ENCODE peak calls at places on chromosomes 12 and 14, in seven cellular contexts. V, U, O, K, J, L and N are unnamed samples. For H3K27me3, the result is how much of the 10 kb centered on the place peaks cover.

GRCh38 chr12:120350576-120351350 is 18.2 kb downstream of the MSI1 start:
- DNase-seq in L (no peak), J (no peak), U (peak), O (no peak), V (no peak), K (no peak), N (peak)

GRCh38 chr14:91946313-91947195 is 940 bp downstream of the FBLN5 start:
- DNase-seq in K (no peak), U (no peak), J (peak), V (no peak), L (no peak), O (no peak), N (no peak)

GRCh38 chr12:42332301-42332894 is 6.4 kb downstream of the PPHLN1 start:
- DNase-seq in J (peak), L (peak), K (no peak), O (peak), V (no peak), U (no peak), N (peak)

GRCh38 chr14:31336646-31337045 is 83.7 kb downstream of the HEATR5A start:
- DNase-seq in K (no peak), L (no peak), V (peak), O (no peak), U (no peak), J (peak), N (no peak)

GRCh38 chr12:58395056-58395455 is 453.7 kb downstream of the ATP23 start:
- DNase-seq in L (no peak), U (no peak), V (no peak), K (no peak), O (no peak), J (no peak), N (no peak)

GRCh38 chr12:13376627-13377373 is 180.3 kb downstream of the EMP1 start:
- DNase-seq in J (no peak), L (no peak), K (no peak), O (no peak), U (no peak), V (no peak), N (no peak)

GRCh38 chr14:22218729-22219128 is 370.3 kb downstream of the DAD1 start:
- DNase-seq in J (no peak), V (no peak), K (no peak), L (no peak), O (no peak), U (no peak), N (no peak)

GRCh38 chr12:113220593-113221180 is 577 bp upstream of the TPCN1 start:
- DNase-seq in L (no peak), O (no peak), K (no peak), V (no peak), J (peak), U (peak), N (no peak)

GRCh38 chr12:47207829-47208248 is 128.1 kb upstream of the AMIGO2 start:
- DNase-seq in L (no peak), K (no peak), O (no peak), U (no peak), V (no peak), J (no peak), N (no peak)

GRCh38 chr14:33646692-33647260 is 304.1 kb downstream of the EGLN3 start:
- DNase-seq in V (peak), O (no peak), U (no peak), L (no peak), J (peak), K (no peak), N (no peak)

GRCh38 chr14:89310211-89310610 is 106.8 kb downstream of the FOXN3 start:
- DNase-seq in O (no peak), K (no peak), V (no peak), J (no peak), L (no peak), U (no peak), N (no peak)

GRCh38 chr12:114898159-114898558 is 214.2 kb upstream of the TBX3 start:
- DNase-seq in O (no peak), L (no peak), U (no peak), V (no peak), J (no peak), K (no peak), N (no peak)

GRCh38 chr14:70239802-70240201 is 51.1 kb upstream of the SLC8A3 start:
- DNase-seq in K (no peak), L (no peak), V (no peak), U (no peak), J (no peak), O (no peak), N (no peak)

GRCh38 chr14:100262545-100262944 is 23.6 kb downstream of the YY1 start:
- DNase-seq in K (no peak), L (no peak), J (no peak), V (no peak), O (no peak), U (no peak), N (no peak)

GRCh38 chr12:12563529-12563928 is 866 bp upstream of the DUSP16 start:
- DNase-seq in J (peak), L (no peak), O (no peak), V (no peak), U (no peak), K (no peak), N (no peak)

GRCh38 chr12:26056335-26056734 is 68.5 kb downstream of the BHLHE41 start:
- DNase-seq in K (no peak), U (no peak), V (no peak), O (peak), L (no peak), J (peak), N (peak)

GRCh38 chr14:89428163-89428523 is 11.1 kb upstream of the FOXN3 start:
- DNase-seq in K (no peak), V (no peak), U (no peak), L (no peak), O (no peak), J (peak), N (no peak)

GRCh38 chr14:92922883-92923743 is at the start of gene CHGA:
- DNase-seq in V (no peak), O (no peak), U (peak), L (peak), K (peak), J (peak), N (no peak)

GRCh38 chr14:59422069-59422881 is 42.9 kb downstream of the GPR135 start:
- DNase-seq in U (no peak), L (no peak), O (no peak), J (no peak), K (no peak), V (no peak), N (no peak)

GRCh38 chr12:53431187-53431586 is 7.5 kb downstream of the AMHR2 start:
- DNase-seq in U (peak), J (no peak), O (no peak), K (no peak), L (no peak), V (no peak), N (no peak)

GRCh38 chr14:33039321-33039720 is 100.6 kb downstream of the NPAS3 start:
- DNase-seq in V (no peak), K (no peak), J (no peak), L (no peak), U (no peak), O (no peak), N (no peak)

GRCh38 chr12:44885902-44886301 is 9.8 kb upstream of the NELL2 start:
- DNase-seq in O (no peak), U (no peak), L (no peak), K (no peak), J (no peak), V (no peak), N (no peak)

GRCh38 chr14:94638961-94639817 is 27.0 kb downstream of the SERPINA3 start:
- DNase-seq in K (no peak), U (peak), L (no peak), O (no peak), J (no peak), V (no peak), N (no peak)

GRCh38 chr14:81129242-81129641 is 91.5 kb downstream of the GTF2A1 start:
- DNase-seq in U (no peak), V (no peak), K (no peak), L (no peak), J (no peak), O (no peak), N (no peak)

GRCh38 chr12:116199160-116199559 is 78.3 kb downstream of the MED13L start:
- DNase-seq in K (no peak), J (peak), L (no peak), V (no peak), O (no peak), U (no peak), N (no peak)

GRCh38 chr12:92145731-92146496 is at the start of gene BTG1:
- DNase-seq in V (peak), O (peak), J (peak), K (peak), L (peak), U (peak), N (peak)

GRCh38 chr14:89625988-89626806 is 209.2 kb upstream of the FOXN3 start:
- DNase-seq in K (no peak), O (no peak), L (no peak), V (no peak), J (no peak), U (no peak), N (no peak)

GRCh38 chr12:31004666-31005065 is 69.0 kb upstream of the DDX11 start:
- DNase-seq in U (peak), V (no peak), K (no peak), L (no peak), O (no peak), J (no peak), N (no peak)

GRCh38 chr14:33899723-33900341 is 51.0 kb downstream of the EGLN3 start:
- DNase-seq in L (no peak), O (no peak), U (no peak), V (no peak), K (no peak), J (no peak), N (no peak)

GRCh38 chr14:49497725-49498348 is 88.3 kb downstream of the RPS29 start:
- DNase-seq in U (no peak), J (peak), O (peak), L (peak), V (peak), K (peak), N (peak)

GRCh38 chr12:11814362-11814761 is 164.9 kb downstream of the ETV6 start:
- DNase-seq in O (no peak), V (peak), J (peak), L (no peak), U (no peak), K (no peak), N (no peak)

GRCh38 chr14:55102141-55102547 is 26.9 kb upstream of the LGALS3 start:
- DNase-seq in L (no peak), V (peak), O (no peak), J (peak), U (peak), K (no peak), N (peak)

GRCh38 chr12:100674009-100674888 is 100.8 kb downstream of the GAS2L3 start:
- DNase-seq in K (no peak), O (no peak), L (no peak), J (no peak), U (no peak), V (no peak), N (no peak)

GRCh38 chr14:63594455-63595372 is 47.0 kb downstream of the WDR89 start:
- DNase-seq in K (no peak), J (no peak), O (no peak), V (no peak), L (no peak), U (no peak), N (no peak)

GRCh38 chr12:94286580-94287244 is 138.3 kb downstream of the PLXNC1 start:
- DNase-seq in V (no peak), K (no peak), U (no peak), J (no peak), O (no peak), L (no peak), N (no peak)

GRCh38 chr14:26484562-26484961 is 113.3 kb downstream of the NOVA1 start:
- DNase-seq in L (no peak), O (no peak), V (no peak), K (no peak), J (no peak), U (no peak), N (no peak)
- H3K27me3 ChIP-seq in L (under half), O (under half), V (under half), K (under half), J (under half), U (under half), N (under half)

GRCh38 chr14:101460521-101460920 is 100.8 kb upstream of the DIO3 start:
- DNase-seq in U (no peak), L (no peak), V (no peak), K (no peak), J (no peak), O (no peak), N (no peak)

GRCh38 chr14:101459392-101459900 is 101.8 kb upstream of the DIO3 start:
- DNase-seq in J (no peak), K (no peak), L (no peak), V (no peak), O (no peak), U (no peak), N (no peak)

GRCh38 chr14:101462726-101463565 is 98.3 kb upstream of the DIO3 start:
- DNase-seq in J (no peak), V (no peak), L (no peak), K (no peak), O (no peak), U (peak), N (no peak)

GRCh38 chr14:101461891-101462290 is 99.4 kb upstream of the DIO3 start:
- DNase-seq in V (no peak), U (peak), L (no peak), J (no peak), O (no peak), K (no peak), N (no peak)

DNA sequence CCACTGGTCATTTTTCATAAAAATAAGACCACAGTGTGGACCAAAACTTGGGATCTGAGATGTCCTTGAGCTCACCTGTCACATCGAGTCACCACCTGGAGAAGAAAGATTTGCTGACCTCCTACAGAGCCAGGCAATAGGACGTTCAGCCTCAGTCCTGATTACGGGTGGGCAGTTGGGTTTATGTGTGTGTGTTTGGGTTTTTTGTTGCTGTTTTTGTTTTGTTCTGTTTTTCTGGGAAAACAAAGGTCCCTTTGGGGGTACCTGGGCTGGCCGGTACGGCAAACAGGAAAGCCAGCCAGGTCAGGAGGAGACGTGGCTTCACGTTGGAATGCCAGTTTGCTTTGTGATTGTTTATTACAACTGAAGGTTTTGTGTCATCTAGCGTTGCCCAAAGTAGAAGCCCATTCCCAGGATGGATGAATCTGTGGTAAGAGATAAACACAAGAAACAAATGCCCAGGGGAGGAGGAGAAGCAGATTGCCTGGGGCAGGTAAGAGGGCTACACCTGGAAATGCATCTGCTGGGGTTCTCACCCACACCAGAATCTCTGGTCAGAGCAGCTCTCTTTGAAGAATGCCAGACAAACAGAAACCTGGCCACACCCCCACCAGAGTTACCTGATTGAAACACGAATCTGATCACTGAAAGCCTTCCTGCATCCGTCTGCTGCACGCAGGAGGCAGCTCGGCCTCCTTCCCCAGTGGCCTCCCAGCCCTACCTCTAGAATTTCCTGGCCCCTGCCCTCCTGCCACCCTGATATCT is 100.1 kb upstream of the DIO3 start:
- DNase-seq in U (peak), K (no peak), V (no peak), L (no peak), J (no peak), O (no peak), N (no peak)
- H3K27me3 ChIP-seq in U (under half), K (under half), V (under half), L (under half), J (under half), O (under half), N (under half)

GRCh38 chr14:36663404-36664321 is 2.0 kb downstream of the PAX9 start:
- DNase-seq in U (no peak), K (no peak), J (peak), V (no peak), L (no peak), O (no peak), N (no peak)

GRCh38 chr14:36666416-36667206 is 5.0 kb downstream of the PAX9 start:
- DNase-seq in K (no peak), O (no peak), L (no peak), U (no peak), J (peak), V (no peak), N (no peak)

GRCh38 chr14:36667679-36668078 is 6.0 kb downstream of the PAX9 start:
- DNase-seq in L (no peak), J (no peak), O (no peak), U (no peak), K (no peak), V (no peak), N (no peak)

GRCh38 chr14:36664322-36665193 is 2.9 kb downstream of the PAX9 start:
- DNase-seq in O (no peak), K (no peak), L (no peak), U (no peak), V (no peak), J (peak), N (no peak)

GRCh38 chr14:36665887-36666415 is 4.3 kb downstream of the PAX9 start:
- DNase-seq in K (no peak), J (peak), U (no peak), O (no peak), V (no peak), L (no peak), N (no peak)
- H3K27me3 ChIP-seq in K (half or more), J (half or more), U (under half), O (under half), V (half or more), L (under half), N (under half)

GRCh38 chr12:64820593-64820992 is 3.9 kb upstream of the TBC1D30 start:
- DNase-seq in U (no peak), O (no peak), K (no peak), J (no peak), V (no peak), L (no peak), N (no peak)
- H3K27me3 ChIP-seq in U (under half), O (under half), K (under half), J (under half), V (under half), L (under half), N (under half)

GRCh38 chr12:130026608-130027176 is 122.9 kb upstream of the TMEM132D start:
- DNase-seq in K (peak), U (peak), J (peak), V (no peak), O (no peak), L (peak), N (peak)

GRCh38 chr12:130029151-130029550 is 125.3 kb upstream of the TMEM132D start:
- DNase-seq in U (no peak), L (no peak), K (no peak), V (no peak), J (no peak), O (no peak), N (no peak)

GRCh38 chr12:130031041-130031440 is 127.2 kb upstream of the TMEM132D start:
- DNase-seq in K (no peak), O (no peak), L (no peak), U (no peak), V (no peak), J (no peak), N (no peak)

GRCh38 chr12:130027798-130028197 is 124.0 kb upstream of the TMEM132D start:
- DNase-seq in O (no peak), K (no peak), J (no peak), L (no peak), U (no peak), V (no peak), N (no peak)

DNA sequence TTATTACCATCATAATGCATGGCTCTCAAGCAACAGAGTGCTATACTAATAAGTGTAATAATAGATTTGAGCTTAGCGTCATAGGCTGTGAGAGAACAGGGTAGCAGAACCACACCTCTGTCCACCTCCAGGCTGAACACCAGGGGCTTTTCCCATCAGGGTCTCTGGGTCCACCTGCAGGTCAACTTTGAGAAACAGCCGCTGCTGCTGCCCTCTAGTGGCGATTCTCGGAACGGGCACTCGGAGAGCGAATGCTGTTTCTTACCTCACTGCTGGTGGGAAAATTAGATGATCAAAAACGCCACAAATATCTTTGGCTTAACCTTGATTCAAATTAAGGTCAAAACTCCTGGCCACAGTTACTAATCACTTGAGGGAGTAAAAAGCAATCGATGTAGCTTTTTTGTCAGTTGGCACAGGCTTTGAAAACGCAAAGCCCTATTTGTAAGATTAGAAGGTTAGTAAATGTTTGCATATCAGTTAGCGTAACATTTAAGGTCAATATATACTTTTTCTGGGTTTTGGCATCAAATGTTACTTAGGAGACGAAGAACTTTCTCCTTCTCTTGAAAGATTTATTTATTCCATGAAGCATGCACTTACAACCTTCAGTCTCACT is 127.9 kb upstream of the TMEM132D start:
- DNase-seq in L (peak), K (peak), V (no peak), O (no peak), J (peak), U (peak), N (no peak)
- H3K27me3 ChIP-seq in L (under half), K (under half), V (under half), O (under half), J (under half), U (under half), N (under half)

GRCh38 chr12:132385923-132386751 is 56.7 kb upstream of the GALNT9 start:
- DNase-seq in U (peak), L (no peak), J (no peak), V (no peak), O (no peak), K (no peak), N (no peak)

GRCh38 chr12:132386926-132387497 is 57.6 kb upstream of the GALNT9 start:
- DNase-seq in L (no peak), J (no peak), U (peak), K (no peak), V (no peak), O (no peak), N (no peak)

GRCh38 chr12:132385375-132385774 is 56.0 kb upstream of the GALNT9 start:
- DNase-seq in U (peak), J (no peak), O (no peak), L (no peak), V (no peak), K (no peak), N (no peak)

GRCh38 chr12:132388379-132389015 is 59.1 kb upstream of the GALNT9 start:
- DNase-seq in O (no peak), U (peak), L (no peak), J (no peak), V (no peak), K (peak), N (no peak)

DNA sequence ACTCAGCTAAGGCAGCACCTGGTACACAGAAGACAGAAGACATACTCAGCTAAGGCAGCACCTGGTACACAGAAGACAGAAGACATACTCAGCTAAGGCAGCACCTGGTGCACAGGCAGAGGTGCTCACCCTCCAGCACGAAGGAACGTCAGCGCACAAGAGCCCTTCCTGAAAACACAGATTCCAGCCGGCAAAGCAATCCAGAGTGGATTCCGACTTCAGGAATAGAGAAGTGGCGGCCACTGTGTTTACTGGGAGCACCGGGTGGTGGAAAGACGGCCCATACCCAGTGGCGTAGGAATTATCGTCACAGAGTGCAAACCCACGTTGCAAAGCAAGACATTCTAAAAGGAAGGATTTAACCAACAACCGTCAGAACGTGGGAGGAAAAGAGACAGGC is 55.5 kb upstream of the GALNT9 start:
- DNase-seq in L (no peak), K (no peak), O (no peak), J (no peak), U (peak), V (no peak), N (no peak)
- H3K27me3 ChIP-seq in L (half or more), K (under half), O (under half), J (half or more), U (under half), V (under half), N (under half)

GRCh38 chr12:106582661-106583577 is at the start of gene RFX4:
- DNase-seq in O (no peak), L (no peak), K (no peak), U (no peak), V (no peak), J (peak), N (no peak)
- H3K27me3 ChIP-seq in O (under half), L (half or more), K (half or more), U (under half), V (half or more), J (half or more), N (half or more)